ENCODE peak calls at places on chromosome X, in six cellular contexts. U is endothelial cell of umbilical vein, J is right lobe of liver, H is uterus, X is OCI-LY7, Y is astrocyte. G is an unnamed sample.

GRCh38 chrX:55867254-55867653 is 149.7 kb downstream of the RRAGB start:
- DNase-seq in U (no peak), H (no peak), X (no peak), J (no peak), Y (peak; percentile 1), G (peak; percentile 3)

GRCh38 chrX:129769467-129770154 is 10.1 kb upstream of the SASH3 start:
- DNase-seq in J (no peak), H (no peak), Y (no peak), U (no peak), X (peak; percentile 96), G (peak; percentile 68)

GRCh38 chrX:18983711-18984380 is at the start of gene PHKA2:
- DNase-seq in H (peak; percentile 37), Y (peak; percentile 18), U (no peak), X (no peak), J (peak; percentile 75), G (peak; percentile 55)

GRCh38 chrX:18640686-18641085 is 31.2 kb downstream of the RS1 start:
- DNase-seq in J (no peak), Y (no peak), U (no peak), X (no peak), H (no peak), G (no peak)

GRCh38 chrX:147811803-147812202 is 99.9 kb upstream of the FMR1 start:
- DNase-seq in H (no peak), Y (no peak), J (no peak), U (no peak), X (no peak), G (no peak)

GRCh38 chrX:71216446-71216845 is 6.6 kb upstream of the GJB1 start:
- DNase-seq in H (no peak), X (peak; percentile 20), U (no peak), Y (no peak), J (no peak), G (peak; percentile 35)

GRCh38 chrX:42973321-42973720 is 195.4 kb upstream of the PPP1R2C start:
- DNase-seq in H (no peak), J (no peak), Y (no peak), U (no peak), X (no peak), G (peak; percentile 54)

GRCh38 chrX:72340572-72340971 is 34.9 kb upstream of the CITED1 start:
- DNase-seq in Y (no peak), U (no peak), H (no peak), J (no peak), X (no peak), G (peak; percentile 0)

DNA sequence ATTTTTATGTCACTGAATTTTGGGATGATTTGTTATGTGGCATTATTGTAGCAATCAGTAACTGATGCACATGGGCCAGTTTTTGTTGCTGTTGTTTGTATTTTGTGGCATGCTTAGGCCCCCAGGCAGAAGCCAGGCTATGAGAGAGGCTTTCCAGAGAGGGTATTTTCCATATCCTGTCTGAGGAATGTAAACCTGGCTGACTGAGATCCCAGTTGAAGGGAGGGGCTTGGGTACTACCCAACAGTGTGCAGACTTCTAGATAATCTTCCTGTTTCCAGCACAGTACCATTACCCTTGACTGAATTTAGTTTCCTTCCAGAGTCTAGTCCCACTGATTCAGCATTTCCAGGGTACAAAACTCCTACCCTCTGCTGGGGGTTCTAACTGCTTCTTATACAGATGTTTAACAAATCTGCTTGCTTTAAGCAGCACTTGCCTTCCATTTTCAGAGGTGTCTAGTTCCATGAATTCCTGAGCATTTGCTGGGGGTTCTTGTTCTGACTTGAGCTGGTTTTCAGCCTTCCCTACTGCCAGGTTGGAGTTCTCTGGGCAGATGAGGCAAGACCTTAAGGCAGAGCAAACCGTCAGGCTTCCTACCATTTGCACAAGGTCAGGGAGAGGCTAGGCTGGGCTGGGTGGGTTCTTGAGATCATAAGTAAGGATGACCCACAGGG is 104.7 kb upstream of the EGFL6 start:
- DNase-seq in J (no peak), Y (no peak), H (no peak), X (no peak), U (no peak), G (no peak)
- H3K9me3 ChIP-seq in J (no peaks in the 10 kb centered on the region), Y (no peaks in the 10 kb centered on the region), H (no peaks in the 10 kb centered on the region), X (peaks cover 8% of the 10 kb centered on the region), U (no peaks in the 10 kb centered on the region), G (no peaks in the 10 kb centered on the region)

DNA sequence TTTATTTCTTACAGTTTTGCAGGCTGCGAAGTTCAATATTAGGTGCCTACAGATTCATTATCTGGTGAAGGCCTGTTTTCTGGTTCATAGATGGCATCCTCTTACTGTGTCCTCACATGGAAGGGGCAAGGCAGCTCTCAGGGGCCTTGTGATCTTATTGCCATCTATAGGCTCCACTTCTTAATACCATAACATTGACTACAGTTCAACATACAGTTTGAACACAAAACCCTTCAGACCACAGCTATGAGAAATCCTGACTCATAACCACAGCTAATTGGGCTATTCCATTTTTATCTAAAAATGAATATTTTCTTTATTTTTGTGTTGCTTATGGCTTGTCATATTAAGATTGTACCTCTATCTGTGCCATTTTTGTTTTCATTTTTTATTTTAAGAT is 72.3 kb downstream of the STAG2 start:
- DNase-seq in U (no peak), Y (peak; percentile 45), J (no peak), H (no peak), X (no peak), G (no peak)
- H3K4me1 ChIP-seq in U (no peaks in the 10 kb centered on the region), Y (peaks cover 3% of the 10 kb centered on the region), J (no peaks in the 10 kb centered on the region), H (no peaks in the 10 kb centered on the region), X (no peaks in the 10 kb centered on the region), G (no peaks in the 10 kb centered on the region)

GRCh38 chrX:155893513-155893912 is 12.4 kb downstream of the VAMP7 start:
- DNase-seq in U (no peak), X (no peak), J (no peak), Y (no peak), H (no peak), G (no peak)

GRCh38 chrX:155899366-155899765 is 18.2 kb downstream of the VAMP7 start:
- DNase-seq in H (no peak), X (no peak), J (no peak), U (no peak), Y (no peak), G (no peak)

GRCh38 chrX:155900765-155901164 is 19.6 kb downstream of the VAMP7 start:
- DNase-seq in Y (no peak), U (no peak), X (no peak), J (no peak), H (no peak), G (no peak)

GRCh38 chrX:155896512-155896911 is 15.4 kb downstream of the VAMP7 start:
- DNase-seq in J (no peak), U (no peak), Y (no peak), X (no peak), H (no peak), G (no peak)
- H3K9me3 ChIP-seq in J (no peaks in the 10 kb centered on the region), U (no peaks in the 10 kb centered on the region), Y (no peaks in the 10 kb centered on the region), X (no peaks in the 10 kb centered on the region), H (no peaks in the 10 kb centered on the region), G (no peaks in the 10 kb centered on the region)

GRCh38 chrX:13084611-13085010 is 40.2 kb upstream of the FAM9C start:
- DNase-seq in J (no peak), H (no peak), U (peak; percentile 32), X (no peak), Y (no peak), G (no peak)

GRCh38 chrX:13080128-13080795 is 35.8 kb upstream of the FAM9C start:
- DNase-seq in Y (no peak), H (no peak), X (no peak), U (no peak), J (no peak), G (no peak)

GRCh38 chrX:13085533-13085932 is 41.1 kb upstream of the FAM9C start:
- DNase-seq in X (peak; percentile 61), U (no peak), Y (no peak), J (no peak), H (no peak), G (no peak)

GRCh38 chrX:13081385-13082285 is 37.2 kb upstream of the FAM9C start:
- DNase-seq in X (peak; percentile 70), H (no peak), U (no peak), Y (no peak), J (no peak), G (no peak)

GRCh38 chrX:13082286-13083065 is 38.1 kb upstream of the FAM9C start:
- DNase-seq in U (no peak), X (no peak), Y (no peak), J (no peak), H (no peak), G (no peak)
- H3K4me1 ChIP-seq in U (peaks cover 11% of the 10 kb centered on the region), X (peaks cover 99% of the 10 kb centered on the region), Y (peaks cover 5% of the 10 kb centered on the region), J (no peaks in the 10 kb centered on the region), H (no peaks in the 10 kb centered on the region), G (no peaks in the 10 kb centered on the region)

GRCh38 chrX:63922221-63922620 is 137.2 kb upstream of the ARHGEF9 start:
- DNase-seq in H (no peak), X (no peak), U (no peak), J (no peak), Y (no peak), G (no peak)

GRCh38 chrX:63918611-63919010 is 133.6 kb upstream of the ARHGEF9 start:
- DNase-seq in H (no peak), X (peak; percentile 0), J (no peak), Y (no peak), U (no peak), G (peak; percentile 3)

GRCh38 chrX:63919081-63919480 is 134.1 kb upstream of the ARHGEF9 start:
- DNase-seq in X (no peak), Y (no peak), H (no peak), J (no peak), U (no peak), G (no peak)

GRCh38 chrX:63917296-63917695 is 132.3 kb upstream of the ARHGEF9 start:
- DNase-seq in H (no peak), J (no peak), X (no peak), U (no peak), Y (no peak), G (no peak)

DNA sequence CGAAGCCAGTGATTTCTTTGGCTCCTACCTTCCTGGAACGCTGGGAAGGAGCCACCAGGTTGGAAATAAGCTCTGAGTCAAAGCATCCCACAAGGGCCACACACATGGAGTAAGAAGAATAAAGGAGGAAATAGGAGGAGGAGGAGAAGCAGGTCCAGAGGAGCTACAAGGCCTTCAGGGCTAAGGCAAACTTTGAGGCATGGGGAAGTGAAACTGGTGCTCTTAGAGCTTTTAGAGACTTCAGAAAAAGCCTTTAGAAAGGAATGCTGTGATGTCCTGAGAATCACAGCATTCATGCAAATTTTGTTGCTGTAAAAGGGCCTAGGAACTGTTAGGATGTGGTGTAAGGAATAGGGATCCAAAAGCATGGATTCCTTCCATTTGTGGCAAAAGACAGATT is 135.9 kb upstream of the ARHGEF9 start:
- DNase-seq in Y (no peak), H (no peak), J (no peak), U (no peak), X (peak; percentile 1), G (no peak)
- H3K9me3 ChIP-seq in Y (no peaks in the 10 kb centered on the region), H (no peaks in the 10 kb centered on the region), J (no peaks in the 10 kb centered on the region), U (no peaks in the 10 kb centered on the region), X (no peaks in the 10 kb centered on the region), G (no peaks in the 10 kb centered on the region)

GRCh38 chrX:13258725-13259124 is 61.1 kb downstream of the ATXN3L start:
- DNase-seq in Y (no peak), J (no peak), U (no peak), H (no peak), X (no peak), G (no peak)
- H3K4me1 ChIP-seq in Y (no peaks in the 10 kb centered on the region), J (no peaks in the 10 kb centered on the region), U (no peaks in the 10 kb centered on the region), H (no peaks in the 10 kb centered on the region), X (peaks cover 6% of the 10 kb centered on the region), G (no peaks in the 10 kb centered on the region)

DNA sequence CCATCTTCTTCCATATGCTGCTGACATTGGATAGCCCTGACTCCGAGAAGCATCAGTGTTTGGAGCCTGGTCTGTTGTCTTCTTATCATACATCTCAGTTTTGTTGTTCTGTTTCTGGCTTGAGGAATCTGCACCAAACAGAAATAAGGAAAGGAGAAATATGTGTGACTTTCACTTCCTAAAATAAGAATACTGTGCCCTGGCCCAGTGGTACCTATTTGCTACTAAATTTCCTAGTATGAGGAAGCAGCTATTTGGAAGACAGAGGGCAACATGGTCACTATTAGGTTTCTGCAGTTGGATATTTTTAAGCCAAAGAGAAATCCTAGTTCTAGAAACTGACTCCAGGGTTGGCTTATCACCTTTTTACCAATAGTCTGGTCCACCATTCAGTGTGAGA is 16.8 kb downstream of the CT47C1 start:
- DNase-seq in U (no peak), H (no peak), X (no peak), Y (no peak), J (no peak), G (no peak)
- H3K9me3 ChIP-seq in U (no peaks in the 10 kb centered on the region), H (no peaks in the 10 kb centered on the region), X (no peaks in the 10 kb centered on the region), Y (no peaks in the 10 kb centered on the region), J (no peaks in the 10 kb centered on the region), G (no peaks in the 10 kb centered on the region)

G was measured in small intestine.